ENCODE peak calls at places on chromosome 17, in five cellular contexts. H, G, J, X and K are unnamed samples. For H3K9me3, the result is how much of the 10 kb centered on the place peaks cover.

GRCh38 chr17:68705331-68706166 is 104.4 kb upstream of the FAM20A start:
- DNase-seq in H (no peak), G (peak), J (no peak), X (no peak), K (no peak)

GRCh38 chr17:66667491-66668030 is 167.4 kb upstream of the CACNG5 start:
- DNase-seq in H (no peak), G (no peak), J (peak), X (no peak), K (peak)

GRCh38 chr17:73949903-73950302 is 253.6 kb upstream of the RPL38 start:
- DNase-seq in H (no peak), G (no peak), J (no peak), X (no peak), K (no peak)

GRCh38 chr17:38870259-38871165 is 654 bp downstream of the LASP1 start:
- DNase-seq in H (peak), G (peak), J (peak), X (peak), K (peak)

GRCh38 chr17:73519011-73519410 is 125.2 kb downstream of the SDK2 start:
- DNase-seq in H (no peak), G (no peak), J (no peak), X (no peak), K (no peak)

GRCh38 chr17:48335858-48336500 is 94.0 kb downstream of the SKAP1 start:
- DNase-seq in H (no peak), G (peak), J (peak), X (no peak), K (no peak)

GRCh38 chr17:68197091-68197996 is 50.5 kb upstream of the AMZ2 start:
- DNase-seq in H (no peak), G (no peak), J (peak), X (no peak), K (peak)

GRCh38 chr17:80782536-80783427 is 208.9 kb upstream of the CHMP6 start:
- DNase-seq in H (no peak), G (peak), J (peak), X (no peak), K (peak)

GRCh38 chr17:34710226-34710625 is 130.8 kb downstream of the TMEM132E start:
- DNase-seq in H (no peak), G (no peak), J (no peak), X (no peak), K (no peak)

GRCh38 chr17:15482476-15482875 is 15.1 kb upstream of the CDRT4 start:
- DNase-seq in H (no peak), G (no peak), J (no peak), X (no peak), K (no peak)

GRCh38 chr17:37740861-37741260 is 4.0 kb downstream of the HNF1B start:
- DNase-seq in H (no peak), G (no peak), J (no peak), X (no peak), K (no peak)

GRCh38 chr17:1561420-1562177 is 993 bp downstream of the PITPNA start:
- DNase-seq in H (peak), G (peak), J (peak), X (no peak), K (peak)

GRCh38 chr17:50414808-50415207 is 11.2 kb upstream of the ACSF2 start:
- DNase-seq in H (no peak), G (no peak), J (no peak), X (no peak), K (no peak)

GRCh38 chr17:83122834-83123233 is 43.4 kb downstream of the METRNL start:
- DNase-seq in H (no peak), G (no peak), J (no peak), X (no peak), K (no peak)

GRCh38 chr17:81386646-81387234 is 8.5 kb upstream of the BAHCC1 start:
- DNase-seq in H (no peak), G (peak), J (no peak), X (peak), K (no peak)

GRCh38 chr17:78013683-78014467 is 55.4 kb downstream of the TNRC6C start:
- DNase-seq in H (peak), G (peak), J (peak), X (peak), K (no peak)

GRCh38 chr17:49450735-49451134 is 36.1 kb upstream of the PHB1 start:
- DNase-seq in H (no peak), G (peak), J (peak), X (no peak), K (no peak)

GRCh38 chr17:9020824-9021157 is 519 bp upstream of the NTN1 start:
- DNase-seq in H (no peak), G (no peak), J (no peak), X (no peak), K (no peak)

GRCh38 chr17:19237389-19238166 is 412 bp downstream of the EPN2 start:
- DNase-seq in H (peak), G (peak), J (peak), X (peak), K (peak)

GRCh38 chr17:55348749-55349354 is 72.8 kb downstream of the MMD start:
- DNase-seq in H (peak), G (peak), J (peak), X (peak), K (peak)

GRCh38 chr17:77942111-77942988 is 16.2 kb upstream of the TNRC6C start:
- DNase-seq in H (no peak), G (no peak), J (no peak), X (no peak), K (no peak)

GRCh38 chr17:56909742-56910508 is 3.9 kb downstream of the TRIM25 start:
- DNase-seq in H (peak), G (no peak), J (no peak), X (peak), K (no peak)

GRCh38 chr17:40926341-40926740 is 11.1 kb downstream of the KRT23 start:
- DNase-seq in H (no peak), G (no peak), J (no peak), X (no peak), K (no peak)

GRCh38 chr17:40916366-40916765 is 21.1 kb downstream of the KRT23 start:
- DNase-seq in H (no peak), G (no peak), J (no peak), X (no peak), K (no peak)

GRCh38 chr17:40921026-40921425 is 16.4 kb downstream of the KRT23 start:
- DNase-seq in H (no peak), G (no peak), J (no peak), X (no peak), K (no peak)

GRCh38 chr17:40922239-40922638 is 15.2 kb downstream of the KRT23 start:
- DNase-seq in H (no peak), G (peak), J (no peak), X (peak), K (no peak)
- H3K9me3 ChIP-seq in H (under half), G (under half), J (under half), X (under half), K (under half)

GRCh38 chr17:29892201-29892600 is 37.8 kb downstream of the SSH2 start:
- DNase-seq in H (no peak), G (no peak), J (no peak), X (no peak), K (no peak)
- H3K9me3 ChIP-seq in H (under half), G (under half), J (under half), X (under half), K (under half)

GRCh38 chr17:52389632-52390031 is 231.1 kb upstream of the CA10 start:
- DNase-seq in H (no peak), G (no peak), J (no peak), X (no peak), K (no peak)
- H3K9me3 ChIP-seq in H (under half), G (under half), J (under half), X (under half), K (under half)

GRCh38 chr17:22707626-22708025 is 1015.3 kb downstream of the KCNJ18 start:
- DNase-seq in H (no peak), G (no peak), J (no peak), X (no peak), K (no peak)
- H3K9me3 ChIP-seq in H (under half), G (under half), J (under half), X (under half), K (under half)

GRCh38 chr17:28953444-28954118 is 2.3 kb upstream of the PHF12 start:
- DNase-seq in H (peak), G (peak), J (peak), X (peak), K (no peak)

GRCh38 chr17:28950017-28950751 is 1.1 kb downstream of the PHF12 start:
- DNase-seq in H (peak), G (peak), J (peak), X (peak), K (peak)

GRCh38 chr17:28951428-28951990 is at the start of gene PHF12:
- DNase-seq in H (peak), G (peak), J (peak), X (peak), K (peak)

GRCh38 chr17:28950752-28951427 is 428 bp downstream of the PHF12 start:
- DNase-seq in H (peak), G (no peak), J (no peak), X (peak), K (no peak)

DNA sequence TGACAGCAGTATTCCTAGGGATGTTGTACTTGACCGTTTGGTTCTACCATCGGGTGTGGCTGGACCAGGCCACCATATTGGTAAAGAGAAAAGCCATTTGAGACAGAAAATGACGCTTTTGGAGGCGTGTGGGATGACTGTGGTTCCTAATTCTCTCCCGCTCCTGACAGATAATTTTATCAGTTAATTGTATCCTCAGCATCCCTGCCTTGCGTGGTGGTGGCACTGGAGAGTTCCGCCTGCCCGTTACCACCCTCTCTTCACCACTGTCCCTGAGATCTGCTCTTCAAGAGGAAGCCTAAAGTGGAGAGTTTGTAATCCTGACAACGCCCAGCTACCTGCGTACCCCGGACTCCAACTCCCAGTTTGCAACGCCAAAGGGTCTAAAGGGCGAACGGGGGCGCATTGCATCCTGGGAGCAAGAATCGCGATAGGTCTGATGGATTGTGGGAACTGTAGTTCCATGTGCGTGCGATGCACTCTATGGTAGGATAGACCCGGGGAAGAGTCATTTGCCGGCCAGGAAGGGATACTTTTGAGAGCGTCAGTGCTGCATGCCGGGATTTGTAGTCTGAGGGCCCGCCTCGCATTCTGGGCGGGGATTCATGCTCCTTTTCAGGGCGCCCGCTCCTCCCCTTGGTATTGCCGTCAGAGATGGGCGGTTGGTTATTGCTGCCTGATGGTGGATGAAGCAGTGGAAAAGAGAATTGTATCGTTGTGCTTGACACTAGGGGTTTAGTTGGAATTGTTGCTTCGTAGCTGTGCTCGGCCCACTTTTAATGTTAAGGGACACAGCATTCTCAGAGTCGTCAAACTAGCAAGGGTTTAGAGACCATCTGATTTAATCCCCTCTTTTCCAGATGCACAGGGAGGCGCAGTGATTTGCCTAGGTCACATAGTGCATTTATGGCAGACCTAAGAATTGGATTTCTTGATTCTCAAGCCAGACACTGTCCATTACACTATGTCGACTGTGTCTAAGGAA is 965 bp upstream of the PHF12 start:
- DNase-seq in H (peak), G (peak), J (peak), X (peak), K (peak)
- H3K9me3 ChIP-seq in H (under half), G (under half), J (under half), X (under half), K (under half)

DNA sequence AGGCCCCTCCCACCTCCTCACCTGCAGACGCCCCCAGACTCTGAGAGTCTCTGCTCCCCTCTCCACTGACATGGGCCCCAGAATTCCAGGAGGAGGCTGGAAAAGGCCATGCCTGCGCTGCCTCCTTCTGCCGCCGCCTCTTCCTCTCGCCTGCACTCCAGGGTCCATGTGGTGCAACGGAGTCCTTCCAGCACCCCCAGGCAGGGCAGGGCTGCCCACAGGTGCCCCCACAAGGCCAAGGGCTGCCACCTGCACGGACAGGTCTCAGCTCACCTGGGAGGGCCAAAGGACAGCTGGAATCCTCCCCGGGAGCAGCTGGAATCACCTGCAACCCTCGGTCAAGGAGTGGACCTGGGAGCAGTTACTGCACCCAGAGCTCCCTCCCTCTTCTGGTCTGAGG is 194.9 kb downstream of the RBFOX3 start:
- DNase-seq in H (no peak), G (no peak), J (no peak), X (no peak), K (no peak)
- H3K9me3 ChIP-seq in H (under half), G (under half), J (under half), X (under half), K (under half)

DNA sequence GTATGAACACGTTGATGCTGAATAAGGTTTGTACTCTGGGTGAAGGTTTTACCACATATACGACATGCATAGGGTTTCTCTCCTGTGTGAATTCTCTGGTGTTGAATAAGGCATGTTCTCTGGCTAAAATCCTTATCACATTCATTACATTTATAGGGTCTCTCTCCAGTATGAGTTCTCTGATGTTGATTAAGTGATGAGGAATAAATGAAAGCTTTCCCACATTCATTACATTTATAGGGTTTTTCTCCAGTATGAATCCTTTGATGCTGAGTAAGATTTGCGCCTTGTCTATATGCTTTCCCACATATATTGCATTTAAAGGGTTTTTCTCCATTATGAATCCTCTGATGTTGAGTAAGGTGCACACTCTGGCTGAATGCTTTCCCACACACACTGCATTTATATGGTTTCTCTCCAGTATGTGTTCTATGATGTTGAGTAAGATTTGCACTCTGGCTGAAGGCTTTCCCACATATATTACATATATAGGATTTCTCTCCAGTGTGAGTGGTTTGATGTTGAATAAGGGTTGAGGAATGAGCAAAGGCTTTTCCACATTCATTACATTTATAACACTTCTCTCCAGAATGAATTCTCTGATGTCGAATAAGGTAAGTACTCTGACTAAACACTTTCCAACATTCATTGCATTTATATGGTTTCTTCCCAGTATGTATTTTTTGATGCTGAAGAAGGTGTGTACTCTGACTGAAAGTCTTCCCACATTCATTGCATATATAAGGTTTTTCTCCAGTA is 16.9 kb downstream of the ZNF287 start:
- DNase-seq in H (no peak), G (no peak), J (no peak), X (no peak), K (no peak)
- H3K9me3 ChIP-seq in H (under half), G (half or more), J (half or more), X (half or more), K (half or more)

GRCh38 chr17:70919241-70919640 is 749.9 kb downstream of the KCNJ2 start:
- DNase-seq in H (no peak), G (no peak), J (no peak), X (no peak), K (no peak)

GRCh38 chr17:70920416-70920815 is 751.1 kb downstream of the KCNJ2 start:
- DNase-seq in H (no peak), G (no peak), J (no peak), X (no peak), K (no peak)

GRCh38 chr17:70913086-70913485 is 743.8 kb downstream of the KCNJ2 start:
- DNase-seq in H (no peak), G (peak), J (no peak), X (no peak), K (no peak)

GRCh38 chr17:70916469-70916868 is 747.1 kb downstream of the KCNJ2 start:
- DNase-seq in H (no peak), G (no peak), J (no peak), X (no peak), K (no peak)
- H3K9me3 ChIP-seq in H (under half), G (under half), J (under half), X (under half), K (under half)